ENCODE peak calls at places on chromosomes 2 and 18, in five cellular contexts. Y, O, B, Q and D are unnamed samples.

GRCh38 chr2:80473069-80473468 is 168.5 kb upstream of the LRRTM1 start:
- DNase-seq in Y (no peak), O (no peak), B (no peak), Q (no peak), D (no peak)

GRCh38 chr2:96835830-96836229 is 8.0 kb downstream of the ANKRD23 start:
- DNase-seq in Y (no peak), O (no peak), B (no peak), Q (no peak), D (no peak)

GRCh38 chr18:5890606-5891360 is 4.5 kb downstream of the TMEM200C start:
- DNase-seq in Y (peak), O (peak), B (peak), Q (no peak), D (peak)

GRCh38 chr2:74930811-74931486 is 27.5 kb upstream of the POLE4 start:
- DNase-seq in Y (no peak), O (no peak), B (no peak), Q (no peak), D (no peak)

GRCh38 chr2:207823865-207824264 is 54.2 kb upstream of the FZD5 start:
- DNase-seq in Y (no peak), O (no peak), B (no peak), Q (no peak), D (no peak)

GRCh38 chr2:221518937-221519635 is 53.0 kb downstream of the EPHA4 start:
- DNase-seq in Y (no peak), O (no peak), B (no peak), Q (no peak), D (no peak)

GRCh38 chr18:13511961-13512572 is 214.3 kb downstream of the FAM210A start:
- DNase-seq in Y (no peak), O (no peak), B (no peak), Q (no peak), D (no peak)

GRCh38 chr2:241950878-241951331 is 81.4 kb downstream of the RTP5 start:
- DNase-seq in Y (peak), O (peak), B (peak), Q (no peak), D (peak)

GRCh38 chr2:51219468-51219867 is 187.5 kb upstream of the NRXN1 start:
- DNase-seq in Y (no peak), O (no peak), B (no peak), Q (peak), D (no peak)

GRCh38 chr2:17780546-17780945 is 26.6 kb downstream of the GEN1 start:
- DNase-seq in Y (no peak), O (no peak), B (no peak), Q (no peak), D (no peak)

GRCh38 chr2:67522154-67522553 is 125.0 kb downstream of the ETAA1 start:
- DNase-seq in Y (no peak), O (no peak), B (no peak), Q (no peak), D (no peak)

GRCh38 chr18:75130591-75131274 is 78.2 kb downstream of the PTGR3 start:
- DNase-seq in Y (no peak), O (no peak), B (no peak), Q (no peak), D (no peak)

GRCh38 chr2:217418090-217418489 is 558.2 kb upstream of the TNP1 start:
- DNase-seq in Y (no peak), O (no peak), B (peak), Q (no peak), D (no peak)

GRCh38 chr18:56702946-56703345 is 51.8 kb downstream of the WDR7 start:
- DNase-seq in Y (peak), O (peak), B (no peak), Q (no peak), D (peak)

GRCh38 chr2:120177011-120177621 is 46.1 kb downstream of the TMEM185B start:
- DNase-seq in Y (no peak), O (no peak), B (no peak), Q (no peak), D (no peak)